ENCODE peak calls at places on chromosomes 7 and 10, in six cellular contexts. O, J, P, R, Y and Q are unnamed samples.

GRCh38 chr10:17768957-17769356 is 17.0 kb downstream of the TMEM236 start:
- DNase-seq in O (no peak), J (no peak), P (no peak), R (no peak), Y (no peak), Q (no peak)

GRCh38 chr7:30412810-30413504 is 65.6 kb downstream of the NOD1 start:
- DNase-seq in O (no peak), J (peak), P (no peak), R (no peak), Y (peak), Q (no peak)

GRCh38 chr10:26566525-26567348 is 128.6 kb downstream of the APBB1IP start:
- DNase-seq in O (no peak), J (peak), P (no peak), R (no peak), Y (no peak), Q (peak)

GRCh38 chr7:118755067-118755625 is 530.6 kb downstream of the ANKRD7 start:
- DNase-seq in O (no peak), J (no peak), P (no peak), R (no peak), Y (no peak), Q (no peak)

GRCh38 chr10:34010891-34011290 is 676.4 kb upstream of the NRP1 start:
- DNase-seq in O (no peak), J (no peak), P (no peak), R (no peak), Y (no peak), Q (no peak)

GRCh38 chr7:151398446-151399304 is 11.2 kb downstream of the WDR86 start:
- DNase-seq in O (no peak), J (no peak), P (no peak), R (no peak), Y (no peak), Q (no peak)

GRCh38 chr10:123573236-123574147 is 92.7 kb upstream of the GPR26 start:
- DNase-seq in O (no peak), J (peak), P (no peak), R (no peak), Y (peak), Q (peak)

GRCh38 chr10:5479481-5480161 is 19.7 kb downstream of the CALML5 start:
- DNase-seq in O (no peak), J (no peak), P (no peak), R (no peak), Y (no peak), Q (no peak)

GRCh38 chr7:42493436-42494198 is 256.6 kb upstream of the GLI3 start:
- DNase-seq in O (no peak), J (peak), P (no peak), R (no peak), Y (peak), Q (peak)

GRCh38 chr10:20970044-20970443 is 72.9 kb upstream of the NEBL start:
- DNase-seq in O (no peak), J (no peak), P (no peak), R (no peak), Y (no peak), Q (no peak)

GRCh38 chr7:18407385-18407784 is 88.2 kb upstream of the HDAC9 start:
- DNase-seq in O (no peak), J (no peak), P (no peak), R (no peak), Y (no peak), Q (no peak)

GRCh38 chr7:46486264-46487206 is 565.5 kb upstream of the IGFBP3 start:
- DNase-seq in O (no peak), J (no peak), P (no peak), R (no peak), Y (peak), Q (no peak)

GRCh38 chr10:79152423-79152817 is 83.7 kb downstream of the ZMIZ1 start:
- DNase-seq in O (no peak), J (no peak), P (no peak), R (no peak), Y (no peak), Q (no peak)

GRCh38 chr10:101441539-101442455 is 87.8 kb downstream of the BTRC start:
- DNase-seq in O (no peak), J (peak), P (peak), R (no peak), Y (peak), Q (peak)

GRCh38 chr10:122373713-122374112 is 795 bp upstream of the PLEKHA1 start:
- DNase-seq in O (no peak), J (no peak), P (no peak), R (no peak), Y (no peak), Q (no peak)

GRCh38 chr7:24049296-24049695 is 234.7 kb upstream of the NPY start:
- DNase-seq in O (no peak), J (no peak), P (no peak), R (no peak), Y (no peak), Q (no peak)

GRCh38 chr7:46909601-46910051 is 672.3 kb downstream of the TNS3 start:
- DNase-seq in O (no peak), J (no peak), P (no peak), R (no peak), Y (no peak), Q (no peak)

GRCh38 chr7:44275829-44276570 is 49.4 kb downstream of the CAMK2B start:
- DNase-seq in O (no peak), J (peak), P (no peak), R (no peak), Y (no peak), Q (peak)

GRCh38 chr7:774161-775109 is 47.4 kb upstream of the PRKAR1B start:
- DNase-seq in O (peak), J (peak), P (peak), R (peak), Y (peak), Q (peak)

GRCh38 chr7:156640949-156641485 is 443 bp downstream of the RNF32 start:
- DNase-seq in O (peak), J (no peak), P (peak), R (no peak), Y (peak), Q (no peak)

GRCh38 chr7:49980414-49980813 is 112.6 kb downstream of the ZPBP start:
- DNase-seq in O (no peak), J (peak), P (no peak), R (no peak), Y (no peak), Q (no peak)

GRCh38 chr10:10092581-10092980 is 925.1 kb upstream of the CELF2 start:
- DNase-seq in O (no peak), J (peak), P (no peak), R (no peak), Y (no peak), Q (peak)

GRCh38 chr7:82156938-82157337 is 286.6 kb downstream of the CACNA2D1 start:
- DNase-seq in O (no peak), J (no peak), P (no peak), R (no peak), Y (no peak), Q (peak)

GRCh38 chr10:113540845-113541553 is 11.9 kb upstream of the HABP2 start:
- DNase-seq in O (no peak), J (no peak), P (no peak), R (no peak), Y (no peak), Q (no peak)

GRCh38 chr7:39406464-39406863 is 159.7 kb upstream of the YAE1 start:
- DNase-seq in O (no peak), J (no peak), P (no peak), R (no peak), Y (no peak), Q (peak)

GRCh38 chr7:98872328-98872924 is 2.6 kb upstream of the TMEM130 start:
- DNase-seq in O (no peak), J (peak), P (no peak), R (no peak), Y (peak), Q (no peak)

GRCh38 chr10:92814790-92815189 is 33.5 kb upstream of the EXOC6 start:
- DNase-seq in O (no peak), J (no peak), P (no peak), R (no peak), Y (no peak), Q (no peak)

GRCh38 chr10:123633106-123633505 is 33.0 kb upstream of the GPR26 start:
- DNase-seq in O (no peak), J (no peak), P (no peak), R (no peak), Y (no peak), Q (no peak)

GRCh38 chr10:92923416-92923815 is 75.1 kb downstream of the EXOC6 start:
- DNase-seq in O (no peak), J (no peak), P (no peak), R (no peak), Y (no peak), Q (no peak)

GRCh38 chr10:782751-783648 is 93.5 kb upstream of the DIP2C start:
- DNase-seq in O (no peak), J (no peak), P (no peak), R (no peak), Y (no peak), Q (no peak)

GRCh38 chr10:52768114-52768532 is 4.5 kb downstream of the MBL2 start:
- DNase-seq in O (no peak), J (no peak), P (no peak), R (no peak), Y (no peak), Q (no peak)

GRCh38 chr7:831596-832291 is 532 bp upstream of the SUN1 start:
- DNase-seq in O (no peak), J (no peak), P (peak), R (no peak), Y (peak), Q (no peak)

GRCh38 chr10:69222157-69223027 is 2.3 kb downstream of the HKDC1 start:
- DNase-seq in O (peak), J (peak), P (peak), R (peak), Y (peak), Q (no peak)

GRCh38 chr10:69318997-69319727 is 40.9 kb downstream of the HK1 start:
- DNase-seq in O (peak), J (peak), P (peak), R (peak), Y (no peak), Q (peak)

GRCh38 chr10:80484243-80484642 is 30.1 kb downstream of the TSPAN14 start:
- DNase-seq in O (no peak), J (no peak), P (no peak), R (no peak), Y (no peak), Q (no peak)

GRCh38 chr7:70660819-70661191 is 471.1 kb upstream of the GALNT17 start:
- DNase-seq in O (no peak), J (no peak), P (no peak), R (no peak), Y (no peak), Q (no peak)

GRCh38 chr7:24727165-24728120 is 29.8 kb downstream of the GSDME start:
- DNase-seq in O (no peak), J (no peak), P (peak), R (no peak), Y (no peak), Q (no peak)

GRCh38 chr7:44184221-44184873 is 4.9 kb downstream of the GCK start:
- DNase-seq in O (no peak), J (peak), P (no peak), R (no peak), Y (peak), Q (no peak)